ENCODE peak calls at places on chromosomes 12 and 14, in five cellular contexts. S is germinal center; L is NCI-H748 treated with DMSO at 0.1 percent for 48 hours; Z is stimulated activated naive B cell treated with anti-CD40 and anti-IgM and Interleukin-4, amounts not matched to agents 10 μg/mL and 1 μg/mL and 100 μg/mL, for 72 hours; Q is HuH-7.5. C is an unnamed sample.

GRCh38 chr12:95648990-95649791 is 97.9 kb upstream of the USP44 start:
- DNase-seq in S (no peak), L (no peak), Z (no peak), Q (no peak), C (no peak)

GRCh38 chr14:79568566-79568965 is 642.7 kb downstream of the DIO2 start:
- DNase-seq in S (no peak), L (no peak), Z (no peak), Q (no peak), C (no peak)

GRCh38 chr12:62767946-62768345 is 167.0 kb downstream of the PPM1H start:
- DNase-seq in S (no peak), L (no peak), Z (no peak), Q (no peak), C (no peak)

GRCh38 chr12:2052861-2053674 is at the start of gene CACNA1C:
- DNase-seq in S (peak), L (peak), Z (peak), Q (peak), C (peak)

GRCh38 chr12:113766880-113767878 is 198.9 kb downstream of the RBM19 start:
- DNase-seq in S (no peak), L (no peak), Z (no peak), Q (no peak), C (no peak)

GRCh38 chr14:99259327-99259726 is 12.7 kb downstream of the BCL11B start:
- DNase-seq in S (no peak), L (no peak), Z (no peak), Q (no peak), C (no peak)

GRCh38 chr12:82740-83139 is 16.2 kb downstream of the IQSEC3 start:
- DNase-seq in S (no peak), L (no peak), Z (no peak), Q (no peak), C (no peak)

GRCh38 chr14:102370305-102370809 is 7.6 kb downstream of the TECPR2 start:
- DNase-seq in S (no peak), L (no peak), Z (no peak), Q (no peak), C (no peak)

GRCh38 chr12:24776856-24777255 is 172.0 kb downstream of the BCAT1 start:
- DNase-seq in S (no peak), L (no peak), Z (no peak), Q (no peak), C (no peak)

GRCh38 chr14:25032092-25032784 is 17.7 kb downstream of the STXBP6 start:
- DNase-seq in S (no peak), L (no peak), Z (no peak), Q (no peak), C (no peak)

GRCh38 chr14:85471744-85472143 is 58.2 kb upstream of the FLRT2 start:
- DNase-seq in S (no peak), L (peak), Z (no peak), Q (peak), C (no peak)

GRCh38 chr14:100708349-100709217 is 18.1 kb upstream of the DLK1 start:
- DNase-seq in S (no peak), L (peak), Z (no peak), Q (peak), C (no peak)